ENCODE peak calls at places on chromosomes 2 and 18, in seven cellular contexts. One of them, this sample, is unnamed.

GRCh38 chr2:119826370-119826961 is 66.7 kb downstream of the PTPN4 start:
- DNase-seq in hepatocyte: peak
- DNase-seq in neural crest cell: peak
- DNase-seq in ACHN: peak
- DNase-seq in endodermal cell: peak
- DNase-seq in NAMALWA: peak
- DNase-seq in activated CD4-positive, alpha-beta T cell treated with anti-CD3 and anti-CD28 coated beads for 1 hour: no peak
- DNase-seq in this sample: no peak

GRCh38 chr2:63053889-63054725 is 3.5 kb downstream of the OTX1 start:
- DNase-seq in hepatocyte: peak
- DNase-seq in neural crest cell: peak
- DNase-seq in ACHN: no peak
- DNase-seq in endodermal cell: peak
- DNase-seq in NAMALWA: peak
- DNase-seq in activated CD4-positive, alpha-beta T cell treated with anti-CD3 and anti-CD28 coated beads for 1 hour: no peak
- DNase-seq in this sample: no peak

GRCh38 chr18:45935591-45936335 is 31.4 kb downstream of the EPG5 start:
- DNase-seq in hepatocyte: no peak
- DNase-seq in neural crest cell: no peak
- DNase-seq in ACHN: peak
- DNase-seq in endodermal cell: no peak
- DNase-seq in NAMALWA: no peak
- DNase-seq in activated CD4-positive, alpha-beta T cell treated with anti-CD3 and anti-CD28 coated beads for 1 hour: no peak
- DNase-seq in this sample: no peak

GRCh38 chr2:102000813-102001766 is 9.3 kb downstream of the IL1R2 start:
- DNase-seq in hepatocyte: no peak
- DNase-seq in neural crest cell: no peak
- DNase-seq in ACHN: no peak
- DNase-seq in endodermal cell: no peak
- DNase-seq in NAMALWA: no peak
- DNase-seq in activated CD4-positive, alpha-beta T cell treated with anti-CD3 and anti-CD28 coated beads for 1 hour: no peak
- DNase-seq in this sample: no peak

GRCh38 chr2:108184421-108184820 is 55.3 kb upstream of the SULT1C3 start:
- DNase-seq in hepatocyte: peak
- DNase-seq in neural crest cell: no peak
- DNase-seq in ACHN: peak
- DNase-seq in endodermal cell: no peak
- DNase-seq in NAMALWA: peak
- DNase-seq in activated CD4-positive, alpha-beta T cell treated with anti-CD3 and anti-CD28 coated beads for 1 hour: no peak
- DNase-seq in this sample: no peak

GRCh38 chr2:88258208-88258607 is 88.1 kb downstream of the THNSL2 start:
- DNase-seq in hepatocyte: no peak
- DNase-seq in neural crest cell: no peak
- DNase-seq in ACHN: no peak
- DNase-seq in endodermal cell: no peak
- DNase-seq in NAMALWA: no peak
- DNase-seq in activated CD4-positive, alpha-beta T cell treated with anti-CD3 and anti-CD28 coated beads for 1 hour: no peak
- DNase-seq in this sample: no peak

GRCh38 chr2:45938649-45939511 is 287.4 kb downstream of the PRKCE start:
- DNase-seq in hepatocyte: peak
- DNase-seq in neural crest cell: no peak
- DNase-seq in ACHN: peak
- DNase-seq in endodermal cell: peak
- DNase-seq in NAMALWA: no peak
- DNase-seq in activated CD4-positive, alpha-beta T cell treated with anti-CD3 and anti-CD28 coated beads for 1 hour: no peak
- DNase-seq in this sample: no peak

GRCh38 chr2:17805166-17805565 is 11.1 kb upstream of the MSGN1 start:
- DNase-seq in hepatocyte: no peak
- DNase-seq in neural crest cell: no peak
- DNase-seq in ACHN: no peak
- DNase-seq in endodermal cell: no peak
- DNase-seq in NAMALWA: peak
- DNase-seq in activated CD4-positive, alpha-beta T cell treated with anti-CD3 and anti-CD28 coated beads for 1 hour: no peak
- DNase-seq in this sample: no peak

GRCh38 chr2:66854304-66854703 is 419.4 kb downstream of the MEIS1 start:
- DNase-seq in hepatocyte: no peak
- DNase-seq in neural crest cell: no peak
- DNase-seq in ACHN: no peak
- DNase-seq in endodermal cell: no peak
- DNase-seq in NAMALWA: no peak
- DNase-seq in activated CD4-positive, alpha-beta T cell treated with anti-CD3 and anti-CD28 coated beads for 1 hour: no peak
- DNase-seq in this sample: no peak

GRCh38 chr2:126107883-126108282 is 548.1 kb upstream of the GYPC start:
- DNase-seq in hepatocyte: no peak
- DNase-seq in neural crest cell: no peak
- DNase-seq in ACHN: no peak
- DNase-seq in endodermal cell: no peak
- DNase-seq in NAMALWA: no peak
- DNase-seq in activated CD4-positive, alpha-beta T cell treated with anti-CD3 and anti-CD28 coated beads for 1 hour: no peak
- DNase-seq in this sample: no peak

GRCh38 chr2:215002500-215002899 is 135.9 kb downstream of the ABCA12 start:
- DNase-seq in hepatocyte: peak
- DNase-seq in neural crest cell: peak
- DNase-seq in ACHN: peak
- DNase-seq in endodermal cell: no peak
- DNase-seq in NAMALWA: peak
- DNase-seq in activated CD4-positive, alpha-beta T cell treated with anti-CD3 and anti-CD28 coated beads for 1 hour: no peak
- DNase-seq in this sample: no peak

GRCh38 chr2:3617198-3617890 is 22.4 kb downstream of the COLEC11 start:
- DNase-seq in hepatocyte: no peak
- DNase-seq in neural crest cell: no peak
- DNase-seq in ACHN: no peak
- DNase-seq in endodermal cell: peak
- DNase-seq in NAMALWA: no peak
- DNase-seq in activated CD4-positive, alpha-beta T cell treated with anti-CD3 and anti-CD28 coated beads for 1 hour: no peak
- DNase-seq in this sample: peak

GRCh38 chr2:20432714-20433113 is 14.2 kb upstream of the RHOB start:
- DNase-seq in hepatocyte: no peak
- DNase-seq in neural crest cell: no peak
- DNase-seq in ACHN: no peak
- DNase-seq in endodermal cell: peak
- DNase-seq in NAMALWA: no peak
- DNase-seq in activated CD4-positive, alpha-beta T cell treated with anti-CD3 and anti-CD28 coated beads for 1 hour: no peak
- DNase-seq in this sample: no peak

GRCh38 chr2:119520696-119521436 is 3.4 kb downstream of the SCTR start:
- DNase-seq in hepatocyte: no peak
- DNase-seq in neural crest cell: no peak
- DNase-seq in ACHN: no peak
- DNase-seq in endodermal cell: no peak
- DNase-seq in NAMALWA: no peak
- DNase-seq in activated CD4-positive, alpha-beta T cell treated with anti-CD3 and anti-CD28 coated beads for 1 hour: no peak
- DNase-seq in this sample: no peak

This sample was measured in spleen.